ENCODE peak calls at places on chromosome X, in nine cellular contexts. One of them, this sample, is unnamed.

GRCh38 chrX:14913241-14913640 is 40.0 kb downstream of the MOSPD2 start:
- DNase-seq in ovary: no peak
- DNase-seq in A549: no peak
- DNase-seq in suprapubic skin: no peak
- DNase-seq in stomach: no peak
- DNase-seq in body of pancreas: no peak
- DNase-seq in uterus: no peak
- DNase-seq in transverse colon: no peak
- DNase-seq in IMR-90: peak; percentile 22
- DNase-seq in this sample: no peak

GRCh38 chrX:46922601-46923000 is 10.4 kb downstream of the JADE3 start:
- DNase-seq in ovary: no peak
- DNase-seq in A549: no peak
- DNase-seq in suprapubic skin: no peak
- DNase-seq in stomach: no peak
- DNase-seq in body of pancreas: no peak
- DNase-seq in uterus: no peak
- DNase-seq in transverse colon: no peak
- DNase-seq in IMR-90: no peak
- DNase-seq in this sample: no peak

GRCh38 chrX:26562156-26562555 is 346.2 kb downstream of the MAGEB5 start:
- DNase-seq in ovary: no peak
- DNase-seq in A549: no peak
- DNase-seq in suprapubic skin: no peak
- DNase-seq in stomach: no peak
- DNase-seq in body of pancreas: no peak
- DNase-seq in uterus: no peak
- DNase-seq in transverse colon: no peak
- DNase-seq in IMR-90: no peak
- DNase-seq in this sample: no peak

GRCh38 chrX:3256868-3257267 is 89.6 kb downstream of the MXRA5 start:
- DNase-seq in ovary: no peak
- DNase-seq in A549: no peak
- DNase-seq in suprapubic skin: no peak
- DNase-seq in stomach: no peak
- DNase-seq in body of pancreas: no peak
- DNase-seq in uterus: no peak
- DNase-seq in transverse colon: no peak
- DNase-seq in IMR-90: no peak
- DNase-seq in this sample: no peak

GRCh38 chrX:10011991-10012390 is 44.8 kb downstream of the CLDN34 start:
- DNase-seq in ovary: no peak
- DNase-seq in A549: peak; percentile 40
- DNase-seq in suprapubic skin: no peak
- DNase-seq in stomach: no peak
- DNase-seq in body of pancreas: no peak
- DNase-seq in uterus: no peak
- DNase-seq in transverse colon: no peak
- DNase-seq in IMR-90: no peak
- DNase-seq in this sample: peak; percentile 46

GRCh38 chrX:119690921-119691716 is 1.8 kb downstream of the SEPTIN6 start:
- DNase-seq in ovary: no peak
- DNase-seq in A549: no peak
- DNase-seq in suprapubic skin: no peak
- DNase-seq in stomach: no peak
- DNase-seq in body of pancreas: no peak
- DNase-seq in uterus: no peak
- DNase-seq in transverse colon: peak; percentile 11
- DNase-seq in IMR-90: peak; percentile 51
- DNase-seq in this sample: no peak

GRCh38 chrX:123731258-123731986 is 1.4 kb downstream of the THOC2 start:
- DNase-seq in ovary: no peak
- DNase-seq in A549: no peak
- DNase-seq in suprapubic skin: no peak
- DNase-seq in stomach: no peak
- DNase-seq in body of pancreas: no peak
- DNase-seq in uterus: no peak
- DNase-seq in transverse colon: no peak
- DNase-seq in IMR-90: peak; percentile 15
- DNase-seq in this sample: no peak

GRCh38 chrX:71292669-71293379 is 8.7 kb upstream of the ITGB1BP2 start:
- DNase-seq in ovary: no peak
- DNase-seq in A549: no peak
- DNase-seq in suprapubic skin: no peak
- DNase-seq in stomach: no peak
- DNase-seq in body of pancreas: no peak
- DNase-seq in uterus: no peak
- DNase-seq in transverse colon: no peak
- DNase-seq in IMR-90: peak; percentile 72
- DNase-seq in this sample: no peak

GRCh38 chrX:103453655-103454054 is 65.6 kb downstream of the RAB40A start:
- DNase-seq in ovary: no peak
- DNase-seq in A549: peak; percentile 59
- DNase-seq in suprapubic skin: no peak
- DNase-seq in stomach: no peak
- DNase-seq in body of pancreas: no peak
- DNase-seq in uterus: no peak
- DNase-seq in transverse colon: no peak
- DNase-seq in IMR-90: peak; percentile 97
- DNase-seq in this sample: no peak

GRCh38 chrX:96719161-96719875 is 34.7 kb downstream of the DIAPH2 start:
- DNase-seq in ovary: no peak
- DNase-seq in A549: no peak
- DNase-seq in suprapubic skin: no peak
- DNase-seq in stomach: no peak
- DNase-seq in body of pancreas: no peak
- DNase-seq in uterus: no peak
- DNase-seq in transverse colon: no peak
- DNase-seq in IMR-90: no peak
- DNase-seq in this sample: no peak

GRCh38 chrX:148567229-148567628 is 66.8 kb downstream of the AFF2 start:
- DNase-seq in ovary: no peak
- DNase-seq in A549: no peak
- DNase-seq in suprapubic skin: no peak
- DNase-seq in stomach: no peak
- DNase-seq in body of pancreas: no peak
- DNase-seq in uterus: no peak
- DNase-seq in transverse colon: no peak
- DNase-seq in IMR-90: peak; percentile 25
- DNase-seq in this sample: no peak

DNA sequence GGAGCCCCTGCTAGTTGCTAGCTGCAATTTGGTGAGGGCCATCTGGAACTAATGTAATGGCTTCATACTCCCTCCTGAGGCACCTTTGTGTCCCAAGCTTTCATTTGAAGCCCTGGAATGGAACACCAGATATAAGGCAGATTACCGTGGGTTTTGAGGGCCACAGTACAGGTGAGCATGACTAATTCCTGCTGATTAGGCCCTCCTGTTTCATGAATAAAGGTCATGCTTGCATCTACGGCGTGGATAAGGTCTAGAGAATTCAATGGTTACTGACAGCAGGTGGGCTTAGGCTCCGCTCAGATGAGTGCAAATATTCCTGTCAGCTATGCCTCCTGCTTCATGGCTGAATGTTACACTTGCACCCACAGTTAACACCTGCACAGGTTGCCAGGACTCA is 495.4 kb downstream of the NAP1L3 start:
- DNase-seq in ovary: no peak
- DNase-seq in A549: no peak
- DNase-seq in suprapubic skin: no peak
- DNase-seq in stomach: no peak
- DNase-seq in body of pancreas: no peak
- DNase-seq in uterus: no peak
- DNase-seq in transverse colon: no peak
- DNase-seq in IMR-90: no peak
- DNase-seq in this sample: no peak
- H3K9me3 ChIP-seq in ovary: no peaks in the 10 kb centered on the region
- H3K9me3 ChIP-seq in A549: no peaks in the 10 kb centered on the region
- H3K9me3 ChIP-seq in suprapubic skin: no peaks in the 10 kb centered on the region
- H3K9me3 ChIP-seq in stomach: peaks cover 7% of the 10 kb centered on the region
- H3K9me3 ChIP-seq in body of pancreas: no peaks in the 10 kb centered on the region
- H3K9me3 ChIP-seq in uterus: no peaks in the 10 kb centered on the region
- H3K9me3 ChIP-seq in transverse colon: no peaks in the 10 kb centered on the region
- H3K9me3 ChIP-seq in IMR-90: peaks cover 17% of the 10 kb centered on the region
- H3K9me3 ChIP-seq in this sample: peaks cover 4% of the 10 kb centered on the region

GRCh38 chrX:48960291-48960690 is 2.9 kb upstream of the OTUD5 start:
- DNase-seq in ovary: no peak
- DNase-seq in A549: no peak
- DNase-seq in suprapubic skin: no peak
- DNase-seq in stomach: no peak
- DNase-seq in body of pancreas: no peak
- DNase-seq in uterus: no peak
- DNase-seq in transverse colon: peak; percentile 30
- DNase-seq in IMR-90: no peak
- DNase-seq in this sample: no peak

GRCh38 chrX:48957477-48957826 is at the start of gene OTUD5:
- DNase-seq in ovary: peak; percentile 72
- DNase-seq in A549: no peak
- DNase-seq in suprapubic skin: no peak
- DNase-seq in stomach: no peak
- DNase-seq in body of pancreas: no peak
- DNase-seq in uterus: no peak
- DNase-seq in transverse colon: no peak
- DNase-seq in IMR-90: no peak
- DNase-seq in this sample: no peak

GRCh38 chrX:48956728-48957414 is 536 bp downstream of the OTUD5 start:
- DNase-seq in ovary: peak; percentile 25
- DNase-seq in A549: no peak
- DNase-seq in suprapubic skin: no peak
- DNase-seq in stomach: peak; percentile 41
- DNase-seq in body of pancreas: no peak
- DNase-seq in uterus: no peak
- DNase-seq in transverse colon: peak; percentile 47
- DNase-seq in IMR-90: no peak
- DNase-seq in this sample: no peak

GRCh38 chrX:48958635-48959094 is 1.3 kb upstream of the OTUD5 start:
- DNase-seq in ovary: peak; percentile 52
- DNase-seq in A549: peak; percentile 35
- DNase-seq in suprapubic skin: no peak
- DNase-seq in stomach: peak; percentile 32
- DNase-seq in body of pancreas: peak; percentile 54
- DNase-seq in uterus: peak; percentile 51
- DNase-seq in transverse colon: peak; percentile 47
- DNase-seq in IMR-90: peak; percentile 66
- DNase-seq in this sample: peak; percentile 82

DNA sequence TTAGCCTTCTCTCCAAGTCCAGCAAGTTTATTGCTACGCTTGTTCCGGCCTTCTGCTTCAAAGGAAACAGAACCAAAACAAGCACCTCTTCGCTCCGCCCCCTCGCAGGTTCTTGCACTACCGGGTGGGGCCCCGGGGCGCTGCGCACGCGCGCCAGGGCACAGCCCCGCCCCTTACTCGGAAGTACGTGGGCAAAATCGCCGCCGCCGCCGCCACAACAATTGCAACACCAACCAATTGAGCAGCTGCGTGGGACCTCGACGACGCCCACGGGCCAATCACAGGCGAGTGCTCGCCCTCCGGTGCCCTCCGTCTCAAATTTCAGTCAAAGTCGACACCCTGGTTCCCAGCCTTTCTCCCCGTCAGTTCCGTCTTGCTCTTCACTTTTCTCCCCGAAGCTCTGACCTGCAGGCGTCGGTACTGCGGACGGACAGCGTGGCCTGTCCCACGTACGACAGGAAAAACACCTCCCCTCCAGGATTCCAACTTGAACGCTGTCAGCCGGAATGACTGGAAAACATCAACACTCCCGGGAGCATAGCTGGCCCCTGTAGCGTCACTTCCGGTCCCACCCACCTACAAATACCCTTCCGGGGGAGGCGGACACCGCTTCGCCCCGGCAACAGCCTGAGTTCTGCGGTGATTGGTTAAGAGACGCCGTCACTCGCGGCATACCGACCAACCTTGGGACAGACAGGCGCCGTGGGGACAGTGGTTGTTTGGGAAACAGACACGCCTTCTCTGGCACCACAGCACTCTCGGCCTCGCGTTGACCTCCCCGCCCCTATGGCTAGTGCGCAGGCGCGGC is 624 bp upstream of the OTUD5 start:
- DNase-seq in ovary: peak; percentile 97
- DNase-seq in A549: peak; percentile 99
- DNase-seq in suprapubic skin: peak; percentile 98
- DNase-seq in stomach: peak; percentile 95
- DNase-seq in body of pancreas: peak; percentile 97
- DNase-seq in uterus: peak; percentile 97
- DNase-seq in transverse colon: peak; percentile 95
- DNase-seq in IMR-90: peak; percentile 98
- DNase-seq in this sample: peak; percentile 99
- TF ChIP-seq POLR2A in ovary: peak; percentile 84
- TF ChIP-seq POLR2A in A549: peak; percentile 27
- TF ChIP-seq POLR2A in suprapubic skin: no peak
- TF ChIP-seq POLR2A in stomach: no peak
- TF ChIP-seq POLR2A in body of pancreas: peak; percentile 85
- TF ChIP-seq POLR2A in uterus: peak; percentile 66
- TF ChIP-seq POLR2A in transverse colon: peak; percentile 84
- TF ChIP-seq POLR2A in IMR-90: peak; percentile 92
- TF ChIP-seq POLR2A in this sample: peak; percentile 66

GRCh38 chrX:114930227-114930626 is 87.2 kb downstream of the IL13RA2 start:
- DNase-seq in ovary: no peak
- DNase-seq in A549: no peak
- DNase-seq in suprapubic skin: no peak
- DNase-seq in stomach: no peak
- DNase-seq in body of pancreas: no peak
- DNase-seq in uterus: no peak
- DNase-seq in transverse colon: no peak
- DNase-seq in IMR-90: no peak
- DNase-seq in this sample: no peak

GRCh38 chrX:114924846-114925245 is 92.6 kb downstream of the IL13RA2 start:
- DNase-seq in ovary: no peak
- DNase-seq in A549: no peak
- DNase-seq in suprapubic skin: no peak
- DNase-seq in stomach: no peak
- DNase-seq in body of pancreas: no peak
- DNase-seq in uterus: no peak
- DNase-seq in transverse colon: no peak
- DNase-seq in IMR-90: peak; percentile 44
- DNase-seq in this sample: no peak

GRCh38 chrX:114924423-114924822 is 93.0 kb downstream of the IL13RA2 start:
- DNase-seq in ovary: no peak
- DNase-seq in A549: no peak
- DNase-seq in suprapubic skin: no peak
- DNase-seq in stomach: no peak
- DNase-seq in body of pancreas: no peak
- DNase-seq in uterus: no peak
- DNase-seq in transverse colon: no peak
- DNase-seq in IMR-90: no peak
- DNase-seq in this sample: no peak
- H3K27ac ChIP-seq in ovary: no peak overlapping the region
- H3K27ac ChIP-seq in A549: no peak overlapping the region
- H3K27ac ChIP-seq in suprapubic skin: no peak overlapping the region
- H3K27ac ChIP-seq in stomach: no peak overlapping the region
- H3K27ac ChIP-seq in body of pancreas: no peak overlapping the region
- H3K27ac ChIP-seq in uterus: no peak overlapping the region
- H3K27ac ChIP-seq in transverse colon: no peak overlapping the region
- H3K27ac ChIP-seq in IMR-90: no peak overlapping the region
- H3K27ac ChIP-seq in this sample: no peak overlapping the region

DNA sequence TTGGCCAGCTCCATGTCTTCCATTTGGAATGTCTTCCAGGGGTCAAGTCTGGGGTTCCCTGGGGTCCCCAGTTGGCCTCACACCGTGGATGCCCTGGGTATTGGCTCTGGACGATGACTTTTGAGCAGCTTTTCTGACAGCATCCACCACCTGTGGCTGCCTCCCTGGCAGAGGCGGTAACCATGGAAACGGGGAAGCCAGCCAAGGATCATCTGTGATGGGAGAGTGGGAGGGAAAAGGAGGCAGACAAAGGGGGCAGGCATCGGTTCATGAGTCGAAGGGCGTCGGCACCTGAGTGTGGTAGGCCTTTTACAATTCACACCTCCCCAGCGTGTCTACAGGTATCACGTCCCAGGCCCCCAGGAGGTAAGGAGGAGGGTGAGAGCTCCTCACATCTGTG is 152.2 kb downstream of the ASMT start:
- DNase-seq in ovary: no peak
- DNase-seq in A549: no peak
- DNase-seq in suprapubic skin: no peak
- DNase-seq in stomach: no peak
- DNase-seq in body of pancreas: no peak
- DNase-seq in uterus: no peak
- DNase-seq in transverse colon: no peak
- DNase-seq in IMR-90: no peak
- DNase-seq in this sample: no peak
- H3K9me3 ChIP-seq in ovary: no peaks in the 10 kb centered on the region
- H3K9me3 ChIP-seq in A549: peaks cover 23% of the 10 kb centered on the region
- H3K9me3 ChIP-seq in suprapubic skin: peaks cover 3% of the 10 kb centered on the region
- H3K9me3 ChIP-seq in stomach: peaks cover 68% of the 10 kb centered on the region
- H3K9me3 ChIP-seq in body of pancreas: peaks cover 3% of the 10 kb centered on the region
- H3K9me3 ChIP-seq in uterus: no peaks in the 10 kb centered on the region
- H3K9me3 ChIP-seq in transverse colon: no peaks in the 10 kb centered on the region
- H3K9me3 ChIP-seq in IMR-90: peaks cover 23% of the 10 kb centered on the region
- H3K9me3 ChIP-seq in this sample: peaks cover 5% of the 10 kb centered on the region

This sample was measured in sigmoid colon.